ENCODE peak calls at places on chromosomes 5 and 9, in six cellular contexts. One of them, this sample, is unnamed. For H3K4me1, the result is how much of the 10 kb centered on the place peaks cover.

GRCh38 chr9:123586140-123586735 is 230.2 kb downstream of the CRB2 start:
- DNase-seq in effector memory CD4-positive, alpha-beta T cell: no peak
- DNase-seq in PC-3: no peak
- DNase-seq in ovary: no peak
- DNase-seq in IMR-90: no peak
- DNase-seq in pancreas: no peak
- DNase-seq in this sample: no peak

GRCh38 chr5:11177993-11178711 is 417.1 kb upstream of the DAP start:
- DNase-seq in pancreas: no peak
- DNase-seq in IMR-90: no peak
- DNase-seq in PC-3: peak
- DNase-seq in effector memory CD4-positive, alpha-beta T cell: no peak
- DNase-seq in ovary: no peak
- DNase-seq in this sample: no peak

GRCh38 chr5:165188555-165189260 is 1683.3 kb downstream of the MAT2B start:
- DNase-seq in PC-3: no peak
- DNase-seq in effector memory CD4-positive, alpha-beta T cell: no peak
- DNase-seq in pancreas: no peak
- DNase-seq in ovary: no peak
- DNase-seq in IMR-90: no peak
- DNase-seq in this sample: no peak

GRCh38 chr9:79757906-79758669 is 186.3 kb downstream of the TLE4 start:
- DNase-seq in PC-3: peak
- DNase-seq in pancreas: no peak
- DNase-seq in effector memory CD4-positive, alpha-beta T cell: no peak
- DNase-seq in IMR-90: peak
- DNase-seq in ovary: no peak
- DNase-seq in this sample: no peak

GRCh38 chr9:12739014-12739413 is 35.8 kb upstream of the LURAP1L start:
- DNase-seq in ovary: no peak
- DNase-seq in effector memory CD4-positive, alpha-beta T cell: no peak
- DNase-seq in PC-3: no peak
- DNase-seq in IMR-90: peak
- DNase-seq in pancreas: no peak
- DNase-seq in this sample: no peak

GRCh38 chr9:69027355-69028097 is 8.0 kb upstream of the FXN start:
- DNase-seq in pancreas: no peak
- DNase-seq in ovary: no peak
- DNase-seq in IMR-90: peak
- DNase-seq in effector memory CD4-positive, alpha-beta T cell: no peak
- DNase-seq in PC-3: peak
- DNase-seq in this sample: peak

GRCh38 chr5:139710370-139711066 is 62.4 kb downstream of the CXXC5 start:
- DNase-seq in ovary: peak
- DNase-seq in effector memory CD4-positive, alpha-beta T cell: peak
- DNase-seq in PC-3: no peak
- DNase-seq in pancreas: peak
- DNase-seq in IMR-90: peak
- DNase-seq in this sample: peak

GRCh38 chr5:81537905-81538535 is 144.1 kb upstream of the ACOT12 start:
- DNase-seq in PC-3: no peak
- DNase-seq in ovary: no peak
- DNase-seq in effector memory CD4-positive, alpha-beta T cell: no peak
- DNase-seq in pancreas: no peak
- DNase-seq in IMR-90: no peak
- DNase-seq in this sample: no peak

GRCh38 chr5:2199697-2200096 is 317.0 kb upstream of the IRX4 start:
- DNase-seq in PC-3: no peak
- DNase-seq in IMR-90: no peak
- DNase-seq in ovary: no peak
- DNase-seq in pancreas: no peak
- DNase-seq in effector memory CD4-positive, alpha-beta T cell: no peak
- DNase-seq in this sample: no peak

GRCh38 chr5:130136300-130136699 is 232.0 kb downstream of the CHSY3 start:
- DNase-seq in PC-3: no peak
- DNase-seq in ovary: no peak
- DNase-seq in effector memory CD4-positive, alpha-beta T cell: no peak
- DNase-seq in IMR-90: no peak
- DNase-seq in pancreas: no peak
- DNase-seq in this sample: no peak

GRCh38 chr9:137167752-137168574 is 1.9 kb downstream of the LRRC26 start:
- DNase-seq in ovary: no peak
- DNase-seq in pancreas: no peak
- DNase-seq in IMR-90: no peak
- DNase-seq in effector memory CD4-positive, alpha-beta T cell: no peak
- DNase-seq in PC-3: no peak
- DNase-seq in this sample: no peak

GRCh38 chr5:139808481-139809330 is 13.1 kb downstream of the PSD2 start:
- DNase-seq in ovary: no peak
- DNase-seq in PC-3: peak
- DNase-seq in effector memory CD4-positive, alpha-beta T cell: no peak
- DNase-seq in IMR-90: peak
- DNase-seq in pancreas: no peak
- DNase-seq in this sample: no peak

GRCh38 chr5:77550416-77550815 is 58.3 kb upstream of the WDR41 start:
- DNase-seq in ovary: no peak
- DNase-seq in pancreas: no peak
- DNase-seq in PC-3: no peak
- DNase-seq in IMR-90: no peak
- DNase-seq in effector memory CD4-positive, alpha-beta T cell: no peak
- DNase-seq in this sample: no peak

GRCh38 chr9:974993-975739 is 1.3 kb upstream of the DMRT3 start:
- DNase-seq in effector memory CD4-positive, alpha-beta T cell: no peak
- DNase-seq in ovary: no peak
- DNase-seq in IMR-90: no peak
- DNase-seq in pancreas: no peak
- DNase-seq in PC-3: no peak
- DNase-seq in this sample: no peak

GRCh38 chr5:129174447-129174846 is 79.9 kb downstream of the ISOC1 start:
- DNase-seq in ovary: no peak
- DNase-seq in effector memory CD4-positive, alpha-beta T cell: no peak
- DNase-seq in pancreas: no peak
- DNase-seq in IMR-90: no peak
- DNase-seq in PC-3: no peak
- DNase-seq in this sample: no peak

GRCh38 chr9:83062653-83063527 is at the start of gene RASEF:
- DNase-seq in pancreas: peak
- DNase-seq in IMR-90: no peak
- DNase-seq in effector memory CD4-positive, alpha-beta T cell: no peak
- DNase-seq in ovary: no peak
- DNase-seq in PC-3: peak
- DNase-seq in this sample: no peak

GRCh38 chr9:137371521-137371941 is 51.4 kb downstream of the EXD3 start:
- DNase-seq in IMR-90: no peak
- DNase-seq in PC-3: no peak
- DNase-seq in effector memory CD4-positive, alpha-beta T cell: no peak
- DNase-seq in ovary: no peak
- DNase-seq in pancreas: no peak
- DNase-seq in this sample: no peak

GRCh38 chr5:113546711-113547159 is 33.2 kb downstream of the YTHDC2 start:
- DNase-seq in IMR-90: peak
- DNase-seq in PC-3: peak
- DNase-seq in effector memory CD4-positive, alpha-beta T cell: no peak
- DNase-seq in ovary: no peak
- DNase-seq in pancreas: no peak
- DNase-seq in this sample: no peak

GRCh38 chr9:99135498-99135897 is 30.6 kb downstream of the TGFBR1 start:
- DNase-seq in PC-3: no peak
- DNase-seq in effector memory CD4-positive, alpha-beta T cell: no peak
- DNase-seq in IMR-90: no peak
- DNase-seq in pancreas: no peak
- DNase-seq in ovary: no peak
- DNase-seq in this sample: peak

GRCh38 chr5:118968925-118969375 is 19.4 kb downstream of the DTWD2 start:
- DNase-seq in PC-3: peak
- DNase-seq in IMR-90: peak
- DNase-seq in pancreas: peak
- DNase-seq in ovary: no peak
- DNase-seq in effector memory CD4-positive, alpha-beta T cell: no peak
- DNase-seq in this sample: no peak

GRCh38 chr9:122816163-122816867 is 12.1 kb downstream of the PDCL start:
- DNase-seq in pancreas: no peak
- DNase-seq in effector memory CD4-positive, alpha-beta T cell: peak
- DNase-seq in ovary: no peak
- DNase-seq in PC-3: no peak
- DNase-seq in IMR-90: no peak
- DNase-seq in this sample: peak

GRCh38 chr5:31096238-31096865 is 97.1 kb upstream of the CDH6 start:
- DNase-seq in pancreas: no peak
- DNase-seq in PC-3: peak
- DNase-seq in IMR-90: peak
- DNase-seq in effector memory CD4-positive, alpha-beta T cell: no peak
- DNase-seq in ovary: no peak
- DNase-seq in this sample: no peak

GRCh38 chr9:126953089-126953809 is 38.7 kb downstream of the RALGPS1 start:
- DNase-seq in pancreas: no peak
- DNase-seq in ovary: no peak
- DNase-seq in effector memory CD4-positive, alpha-beta T cell: no peak
- DNase-seq in PC-3: no peak
- DNase-seq in IMR-90: peak
- DNase-seq in this sample: no peak

GRCh38 chr9:34994429-34995287 is 5.1 kb downstream of the DNAJB5 start:
- DNase-seq in pancreas: no peak
- DNase-seq in ovary: no peak
- DNase-seq in IMR-90: peak
- DNase-seq in effector memory CD4-positive, alpha-beta T cell: no peak
- DNase-seq in PC-3: peak
- DNase-seq in this sample: no peak

GRCh38 chr9:34990908-34991832 is 1.6 kb downstream of the DNAJB5 start:
- DNase-seq in effector memory CD4-positive, alpha-beta T cell: no peak
- DNase-seq in IMR-90: no peak
- DNase-seq in pancreas: no peak
- DNase-seq in PC-3: no peak
- DNase-seq in ovary: no peak
- DNase-seq in this sample: no peak

GRCh38 chr9:34993502-34994428 is 4.2 kb downstream of the DNAJB5 start:
- DNase-seq in pancreas: peak
- DNase-seq in effector memory CD4-positive, alpha-beta T cell: no peak
- DNase-seq in PC-3: no peak
- DNase-seq in IMR-90: peak
- DNase-seq in ovary: peak
- DNase-seq in this sample: no peak

GRCh38 chr9:34991833-34992375 is 2.4 kb downstream of the DNAJB5 start:
- DNase-seq in pancreas: peak
- DNase-seq in IMR-90: no peak
- DNase-seq in effector memory CD4-positive, alpha-beta T cell: no peak
- DNase-seq in ovary: no peak
- DNase-seq in PC-3: peak
- DNase-seq in this sample: no peak

GRCh38 chr9:34992376-34992951 is 2.9 kb downstream of the DNAJB5 start:
- DNase-seq in ovary: peak
- DNase-seq in effector memory CD4-positive, alpha-beta T cell: no peak
- DNase-seq in PC-3: peak
- DNase-seq in IMR-90: peak
- DNase-seq in pancreas: peak
- DNase-seq in this sample: no peak
- H3K4me1 ChIP-seq in ovary: under half
- H3K4me1 ChIP-seq in effector memory CD4-positive, alpha-beta T cell: under half
- H3K4me1 ChIP-seq in PC-3: under half
- H3K4me1 ChIP-seq in IMR-90: under half
- H3K4me1 ChIP-seq in pancreas: under half
- H3K4me1 ChIP-seq in this sample: under half

GRCh38 chr5:150013931-150014330 is 13.4 kb downstream of the HMGXB3 start:
- DNase-seq in PC-3: no peak
- DNase-seq in IMR-90: no peak
- DNase-seq in ovary: no peak
- DNase-seq in pancreas: no peak
- DNase-seq in effector memory CD4-positive, alpha-beta T cell: no peak
- DNase-seq in this sample: no peak

GRCh38 chr5:150015415-150015814 is 14.9 kb downstream of the HMGXB3 start:
- DNase-seq in effector memory CD4-positive, alpha-beta T cell: no peak
- DNase-seq in ovary: no peak
- DNase-seq in PC-3: no peak
- DNase-seq in pancreas: no peak
- DNase-seq in IMR-90: no peak
- DNase-seq in this sample: no peak

GRCh38 chr5:150016537-150016936 is 16.0 kb downstream of the HMGXB3 start:
- DNase-seq in pancreas: no peak
- DNase-seq in effector memory CD4-positive, alpha-beta T cell: no peak
- DNase-seq in ovary: no peak
- DNase-seq in PC-3: no peak
- DNase-seq in IMR-90: no peak
- DNase-seq in this sample: no peak

GRCh38 chr5:150017606-150018005 is 17.1 kb downstream of the HMGXB3 start:
- DNase-seq in effector memory CD4-positive, alpha-beta T cell: no peak
- DNase-seq in IMR-90: peak
- DNase-seq in ovary: no peak
- DNase-seq in pancreas: no peak
- DNase-seq in PC-3: peak
- DNase-seq in this sample: no peak

GRCh38 chr5:150014456-150014855 is 13.9 kb downstream of the HMGXB3 start:
- DNase-seq in pancreas: no peak
- DNase-seq in IMR-90: no peak
- DNase-seq in ovary: no peak
- DNase-seq in PC-3: no peak
- DNase-seq in effector memory CD4-positive, alpha-beta T cell: no peak
- DNase-seq in this sample: no peak
- H3K4me3 ChIP-seq in pancreas: no peak
- H3K4me3 ChIP-seq in IMR-90: no peak
- H3K4me3 ChIP-seq in ovary: no peak
- H3K4me3 ChIP-seq in PC-3: no peak
- H3K4me3 ChIP-seq in effector memory CD4-positive, alpha-beta T cell: no peak
- H3K4me3 ChIP-seq in this sample: no peak

GRCh38 chr5:6736106-6736505 is 22.9 kb downstream of the TENT4A start:
- DNase-seq in ovary: no peak
- DNase-seq in effector memory CD4-positive, alpha-beta T cell: no peak
- DNase-seq in IMR-90: no peak
- DNase-seq in pancreas: no peak
- DNase-seq in PC-3: no peak
- DNase-seq in this sample: no peak
- H3K4me1 ChIP-seq in ovary: under half
- H3K4me1 ChIP-seq in effector memory CD4-positive, alpha-beta T cell: under half
- H3K4me1 ChIP-seq in IMR-90: under half
- H3K4me1 ChIP-seq in pancreas: under half
- H3K4me1 ChIP-seq in PC-3: under half
- H3K4me1 ChIP-seq in this sample: under half

DNA sequence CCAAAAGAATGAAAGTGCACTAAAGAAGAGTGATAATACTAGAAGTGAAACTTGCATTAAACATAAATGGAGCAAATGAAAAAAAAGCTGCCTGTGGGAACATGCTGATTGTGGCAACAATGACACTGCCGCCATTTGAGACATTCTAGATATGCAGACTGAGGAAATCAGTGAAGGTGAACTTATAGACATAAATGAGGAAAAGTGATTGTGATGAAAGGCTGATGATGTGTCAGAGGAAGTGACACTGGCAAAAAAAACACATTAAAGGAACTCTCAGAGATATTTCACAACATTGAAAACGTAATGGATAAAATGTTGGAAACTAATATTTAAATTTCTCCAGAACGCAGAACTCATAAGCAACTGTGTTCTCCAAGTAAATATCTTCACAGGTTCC is 1.2 kb downstream of the ERCC8 start:
- DNase-seq in IMR-90: no peak
- DNase-seq in PC-3: peak
- DNase-seq in effector memory CD4-positive, alpha-beta T cell: no peak
- DNase-seq in pancreas: no peak
- DNase-seq in ovary: no peak
- DNase-seq in this sample: no peak
- H3K4me3 ChIP-seq in IMR-90: no peak
- H3K4me3 ChIP-seq in PC-3: peak
- H3K4me3 ChIP-seq in effector memory CD4-positive, alpha-beta T cell: no peak
- H3K4me3 ChIP-seq in pancreas: no peak
- H3K4me3 ChIP-seq in ovary: no peak
- H3K4me3 ChIP-seq in this sample: no peak

GRCh38 chr5:131671994-131672655 is 37.1 kb upstream of the RAPGEF6 start:
- DNase-seq in effector memory CD4-positive, alpha-beta T cell: no peak
- DNase-seq in IMR-90: peak
- DNase-seq in pancreas: no peak
- DNase-seq in ovary: peak
- DNase-seq in PC-3: peak
- DNase-seq in this sample: no peak
- H3K4me1 ChIP-seq in effector memory CD4-positive, alpha-beta T cell: under half
- H3K4me1 ChIP-seq in IMR-90: under half
- H3K4me1 ChIP-seq in pancreas: under half
- H3K4me1 ChIP-seq in ovary: under half
- H3K4me1 ChIP-seq in PC-3: under half
- H3K4me1 ChIP-seq in this sample: under half

This sample was measured in CD8-positive, alpha-beta memory T cell.